ENCODE peak calls at places on chromosomes 11 and 22, in four cellular contexts. R is nephron progenitor cell, F is AG04449, J is prostate gland. E is an unnamed sample.

GRCh38 chr11:62508336-62509058 is 38.1 kb downstream of the AHNAK start:
- DNase-seq in R (peak; percentile 58), F (peak; percentile 17), J (peak; percentile 84), E (no peak)

GRCh38 chr11:30282289-30282631 is 40.6 kb upstream of the ARL14EP start:
- DNase-seq in R (no peak), F (no peak), J (no peak), E (no peak)

GRCh38 chr11:117143390-117143789 is 697 bp upstream of the PAFAH1B2 start:
- DNase-seq in R (peak; percentile 10), F (no peak), J (peak; percentile 39), E (no peak)

GRCh38 chr22:49880281-49880680 is 26.6 kb downstream of the ZBED4 start:
- DNase-seq in R (no peak), F (no peak), J (no peak), E (no peak)

GRCh38 chr22:24583221-24583971 is 9.5 kb downstream of the LRRC75B start:
- DNase-seq in R (no peak), F (no peak), J (no peak), E (no peak)

GRCh38 chr22:33658775-33659174 is 261.5 kb downstream of the LARGE1 start:
- DNase-seq in R (no peak), F (no peak), J (peak; percentile 7), E (no peak)

GRCh38 chr11:10908215-10908990 is 50.5 kb upstream of the ZBED5 start:
- DNase-seq in R (no peak), F (peak; percentile 81), J (no peak), E (peak; percentile 65)

GRCh38 chr11:58625826-58626460 is 3.5 kb downstream of the CNTF start:
- DNase-seq in R (no peak), F (peak; percentile 3), J (no peak), E (no peak)

GRCh38 chr22:28992565-28993326 is 68.9 kb downstream of the C22orf31 start:
- DNase-seq in R (no peak), F (no peak), J (no peak), E (no peak)

GRCh38 chr22:19674129-19674928 is 40.0 kb upstream of the SEPTIN5 start:
- DNase-seq in R (no peak), F (no peak), J (no peak), E (no peak)

GRCh38 chr22:20217563-20217962 is 50.6 kb downstream of the RTN4R start:
- DNase-seq in R (no peak), F (no peak), J (no peak), E (no peak)

GRCh38 chr11:11458523-11458922 is 105.5 kb upstream of the CSNK2A3 start:
- DNase-seq in R (no peak), F (no peak), J (no peak), E (no peak)

GRCh38 chr11:26443617-26444016 is 111.7 kb downstream of the ANO3 start:
- DNase-seq in R (no peak), F (no peak), J (no peak), E (no peak)

GRCh38 chr11:100632970-100633452 is 54.1 kb upstream of the ARHGAP42 start:
- DNase-seq in R (no peak), F (no peak), J (peak; percentile 74), E (no peak)

GRCh38 chr11:123166095-123166559 is 28.9 kb downstream of the CLMP start:
- DNase-seq in R (peak; percentile 70), F (peak; percentile 75), J (no peak), E (no peak)

GRCh38 chr11:125494987-125495725 is 909 bp downstream of the FEZ1 start:
- DNase-seq in R (peak; percentile 68), F (no peak), J (peak; percentile 8), E (no peak)

GRCh38 chr11:11992257-11992690 is 16.2 kb downstream of the DKK3 start:
- DNase-seq in R (no peak), F (no peak), J (no peak), E (no peak)

GRCh38 chr11:19121646-19122045 is 4.7 kb downstream of the ZDHHC13 start:
- DNase-seq in R (no peak), F (no peak), J (no peak), E (no peak)

GRCh38 chr11:117319214-117319840 is 3.3 kb upstream of the BACE1 start:
- DNase-seq in R (no peak), F (peak; percentile 57), J (no peak), E (no peak)

GRCh38 chr11:33869511-33870422 is 22.1 kb downstream of the LMO2 start:
- DNase-seq in R (peak; percentile 72), F (no peak), J (no peak), E (no peak)

GRCh38 chr11:575324-575995 is 810 bp upstream of the PHRF1 start:
- DNase-seq in R (peak; percentile 44), F (no peak), J (no peak), E (no peak)

GRCh38 chr22:34301569-34301968 is 381.3 kb upstream of the LARGE1 start:
- DNase-seq in R (no peak), F (no peak), J (no peak), E (no peak)

GRCh38 chr11:46305295-46305694 is 27.8 kb downstream of the CREB3L1 start:
- DNase-seq in R (no peak), F (no peak), J (no peak), E (no peak)

GRCh38 chr11:47726878-47727514 is 11.8 kb upstream of the AGBL2 start:
- DNase-seq in R (no peak), F (no peak), J (no peak), E (no peak)

GRCh38 chr11:46003647-46004046 is 81.2 kb downstream of the LARGE2 start:
- DNase-seq in R (no peak), F (no peak), J (no peak), E (peak; percentile 16)

GRCh38 chr11:16572946-16573345 is 165.5 kb upstream of the C11orf58 start:
- DNase-seq in R (no peak), F (no peak), J (no peak), E (no peak)

GRCh38 chr11:12792590-12792989 is 118.4 kb downstream of the TEAD1 start:
- DNase-seq in R (no peak), F (no peak), J (no peak), E (no peak)

GRCh38 chr11:73176892-73177155 is 34.7 kb upstream of the FCHSD2 start:
- DNase-seq in R (no peak), F (no peak), J (no peak), E (no peak)

GRCh38 chr11:111303476-111303875 is 5.1 kb downstream of the POU2AF3 start:
- DNase-seq in R (no peak), F (no peak), J (peak; percentile 81), E (no peak)

GRCh38 chr11:62573006-62573591 is 592 bp downstream of the EEF1G start:
- DNase-seq in R (peak; percentile 39), F (no peak), J (no peak), E (no peak)

GRCh38 chr11:68031136-68031459 is 617 bp downstream of the NDUFS8 start:
- DNase-seq in R (no peak), F (no peak), J (no peak), E (no peak)

GRCh38 chr11:27525824-27526516 is 19.4 kb upstream of the LIN7C start:
- DNase-seq in R (no peak), F (no peak), J (no peak), E (no peak)

GRCh38 chr11:27528711-27529110 is 22.1 kb upstream of the LIN7C start:
- DNase-seq in R (no peak), F (no peak), J (no peak), E (no peak)

GRCh38 chr11:27520226-27520625 is 13.7 kb upstream of the LIN7C start:
- DNase-seq in R (no peak), F (no peak), J (no peak), E (no peak)

GRCh38 chr11:27518522-27518921 is 12.0 kb upstream of the LIN7C start:
- DNase-seq in R (no peak), F (no peak), J (no peak), E (no peak)

GRCh38 chr11:27524155-27524554 is 17.6 kb upstream of the LIN7C start:
- DNase-seq in R (no peak), F (peak; percentile 38), J (no peak), E (no peak)
- TF ChIP-seq CTCF in R (no peak), F (no peak), J (no peak), E (no peak)

GRCh38 chr11:64778473-64779298 is at the start of gene SF1:
- DNase-seq in R (peak; percentile 97), F (peak; percentile 97), J (peak; percentile 100), E (peak; percentile 99)
- TF ChIP-seq CTCF in R (no peak), F (no peak), J (no peak), E (no peak)

GRCh38 chr11:20621679-20622078 is 22.3 kb downstream of the SLC6A5 start:
- DNase-seq in R (no peak), F (no peak), J (no peak), E (no peak)
- TF ChIP-seq CTCF in R (no peak), F (no peak), J (no peak), E (no peak)

GRCh38 chr22:39291501-39291900 is 27.9 kb downstream of the RPL3 start:
- DNase-seq in R (no peak), F (no peak), J (no peak), E (no peak)
- TF ChIP-seq CTCF in R (no peak), F (no peak), J (no peak), E (no peak)

DNA sequence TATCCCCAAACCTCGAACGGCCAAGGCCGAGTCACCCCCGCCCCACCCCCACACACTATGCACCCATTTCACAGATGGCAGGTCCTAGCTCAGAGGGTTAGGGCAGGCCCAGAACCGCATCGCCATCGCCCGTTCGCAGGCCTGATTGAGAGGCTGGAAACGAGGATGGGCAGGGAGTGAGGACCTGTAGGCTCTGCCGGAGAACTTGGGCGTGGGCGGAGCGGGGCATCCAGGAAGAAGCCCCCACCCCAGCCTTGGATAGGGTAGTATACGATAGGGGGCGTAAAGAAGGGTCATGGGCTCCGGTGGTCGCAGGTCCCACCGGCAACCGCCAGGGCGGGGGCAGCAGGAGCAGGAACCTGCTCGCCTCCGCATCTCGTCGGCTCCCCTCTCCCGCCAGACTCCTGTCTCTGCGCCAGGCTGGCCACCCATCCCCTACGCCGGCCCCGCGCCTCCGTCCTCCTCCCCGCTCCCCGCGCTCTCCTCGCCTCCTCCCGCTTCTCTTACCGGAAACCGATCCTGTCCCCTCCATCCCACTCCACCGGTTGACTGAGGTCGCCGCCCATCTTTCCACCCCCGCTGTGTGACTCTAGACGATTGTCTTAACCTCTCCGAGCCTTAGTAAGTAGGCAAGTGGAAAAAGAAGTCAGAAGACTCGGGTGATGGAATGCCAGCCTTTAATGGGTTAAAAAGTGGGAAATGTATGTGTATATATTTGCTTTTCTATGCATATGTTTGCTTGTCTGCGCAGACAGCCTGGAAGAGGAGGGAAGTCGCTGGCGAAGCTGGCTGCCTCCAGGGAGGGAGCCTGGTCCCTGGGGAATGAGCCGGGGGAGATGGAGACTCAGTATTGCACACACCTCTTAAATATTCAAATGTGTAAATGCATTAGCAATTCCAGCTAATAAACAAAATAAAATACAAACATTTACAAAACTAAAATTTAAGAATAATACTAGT is 52.8 kb downstream of the CYTH4 start:
- DNase-seq in R (peak; percentile 51), F (no peak), J (no peak), E (no peak)
- TF ChIP-seq CTCF in R (no peak), F (no peak), J (no peak), E (no peak)